ENCODE peak calls at places on chromosomes 1 and 21, in six cellular contexts. B is HFF-Myc, F is ovary, T is fibroblast of villous mesenchyme, K is keratinocyte, O is NB4. X is an unnamed sample.

GRCh38 chr21:37370152-37371040 is 3.8 kb downstream of the DYRK1A start:
- DNase-seq in B (peak; percentile 41), K (no peak), T (peak; percentile 90), F (no peak), O (peak; percentile 80), X (peak; percentile 69)

GRCh38 chr1:232662910-232663309 is 33.0 kb upstream of the SIPA1L2 start:
- DNase-seq in B (no peak), O (no peak), T (no peak), K (no peak), F (no peak), X (no peak)

GRCh38 chr1:97245682-97246081 is 524.1 kb downstream of the PTBP2 start:
- DNase-seq in T (no peak), K (no peak), B (no peak), F (no peak), O (no peak), X (peak; percentile 21)

GRCh38 chr1:182086136-182086535 is 24.6 kb upstream of the ZNF648 start:
- DNase-seq in T (no peak), F (no peak), K (no peak), O (no peak), B (no peak), X (no peak)

GRCh38 chr1:8398086-8398485 is 80.2 kb downstream of the SLC45A1 start:
- DNase-seq in T (no peak), B (no peak), K (no peak), F (no peak), O (no peak), X (no peak)

GRCh38 chr1:235854347-235854746 is 12.4 kb downstream of the LYST start:
- DNase-seq in K (no peak), O (peak; percentile 36), F (no peak), B (no peak), T (no peak), X (no peak)

GRCh38 chr1:7940034-7940433 is 605 bp downstream of the TNFRSF9 start:
- DNase-seq in O (no peak), K (no peak), F (no peak), B (no peak), T (no peak), X (peak; percentile 34)

GRCh38 chr1:2224621-2225020 is 3.5 kb upstream of the SKI start:
- DNase-seq in F (no peak), B (no peak), T (no peak), K (no peak), O (no peak), X (no peak)

GRCh38 chr1:207831517-207832327 is 79.2 kb downstream of the CD34 start:
- DNase-seq in T (peak; percentile 82), B (no peak), O (no peak), F (no peak), K (peak; percentile 46), X (peak; percentile 53)

GRCh38 chr1:3130268-3130667 is 61.3 kb downstream of the PRDM16 start:
- DNase-seq in F (no peak), T (no peak), K (no peak), O (no peak), B (no peak), X (no peak)

GRCh38 chr21:31741116-31741515 is 9.2 kb upstream of the SCAF4 start:
- DNase-seq in T (no peak), F (no peak), O (no peak), B (no peak), K (no peak), X (no peak)

GRCh38 chr1:166418344-166418895 is 251.6 kb upstream of the FAM78B start:
- DNase-seq in O (no peak), T (no peak), B (no peak), K (no peak), F (no peak), X (no peak)

GRCh38 chr1:227896710-227897655 is 50.7 kb downstream of the WNT9A start:
- DNase-seq in O (no peak), K (no peak), T (no peak), B (no peak), F (peak; percentile 6), X (no peak)

GRCh38 chr1:109392788-109393580 is 4.7 kb downstream of the SORT1 start:
- DNase-seq in O (no peak), F (no peak), T (peak; percentile 79), K (no peak), B (no peak), X (no peak)

GRCh38 chr1:233518344-233518743 is 95.6 kb upstream of the KCNK1 start:
- DNase-seq in O (peak; percentile 52), B (peak; percentile 14), T (peak; percentile 25), F (no peak), K (peak; percentile 11), X (peak; percentile 48)

GRCh38 chr1:37718181-37718900 is 26.0 kb downstream of the CDCA8 start:
- DNase-seq in T (no peak), K (no peak), O (no peak), B (no peak), F (no peak), X (no peak)

GRCh38 chr1:1763657-1764621 is 14.3 kb downstream of the NADK start:
- DNase-seq in B (no peak), T (peak; percentile 68), K (no peak), F (no peak), O (peak; percentile 98), X (peak; percentile 57)

GRCh38 chr1:37509181-37509580 is 5.4 kb downstream of the MEAF6 start:
- DNase-seq in T (no peak), B (peak; percentile 20), O (peak; percentile 47), F (no peak), K (no peak), X (peak; percentile 38)

GRCh38 chr1:232876506-232877360 is 71.5 kb downstream of the MAP10 start:
- DNase-seq in K (no peak), F (no peak), O (no peak), B (no peak), T (no peak), X (no peak)

GRCh38 chr1:27097484-27097917 is 57.4 kb downstream of the SLC9A1 start:
- DNase-seq in O (peak; percentile 90), K (peak; percentile 33), B (no peak), T (peak; percentile 78), F (peak; percentile 73), X (peak; percentile 76)

GRCh38 chr1:150364231-150365003 is 470 bp downstream of the RPRD2 start:
- DNase-seq in B (no peak), F (peak; percentile 80), O (peak; percentile 85), T (peak; percentile 83), K (no peak), X (peak; percentile 68)

GRCh38 chr1:156095906-156096508 is 13.7 kb upstream of the MEX3A start:
- DNase-seq in T (no peak), F (no peak), K (no peak), O (no peak), B (no peak), X (peak; percentile 36)

GRCh38 chr21:43817157-43818086 is 28.0 kb downstream of the RRP1 start:
- DNase-seq in T (no peak), F (no peak), K (no peak), O (peak; percentile 83), B (no peak), X (no peak)

GRCh38 chr1:201396859-201397464 is 2.2 kb downstream of the LAD1 start:
- DNase-seq in K (peak; percentile 65), B (no peak), F (no peak), T (no peak), O (no peak), X (no peak)

GRCh38 chr1:201394596-201394995 is 4.5 kb downstream of the LAD1 start:
- DNase-seq in K (no peak), B (no peak), F (no peak), O (no peak), T (no peak), X (no peak)

GRCh38 chr1:201397675-201398074 is 1.4 kb downstream of the LAD1 start:
- DNase-seq in B (no peak), T (no peak), F (no peak), O (no peak), K (peak; percentile 78), X (no peak)

GRCh38 chr1:201399018-201399351 is at the start of gene LAD1:
- DNase-seq in O (no peak), T (no peak), K (no peak), F (no peak), B (no peak), X (no peak)

DNA sequence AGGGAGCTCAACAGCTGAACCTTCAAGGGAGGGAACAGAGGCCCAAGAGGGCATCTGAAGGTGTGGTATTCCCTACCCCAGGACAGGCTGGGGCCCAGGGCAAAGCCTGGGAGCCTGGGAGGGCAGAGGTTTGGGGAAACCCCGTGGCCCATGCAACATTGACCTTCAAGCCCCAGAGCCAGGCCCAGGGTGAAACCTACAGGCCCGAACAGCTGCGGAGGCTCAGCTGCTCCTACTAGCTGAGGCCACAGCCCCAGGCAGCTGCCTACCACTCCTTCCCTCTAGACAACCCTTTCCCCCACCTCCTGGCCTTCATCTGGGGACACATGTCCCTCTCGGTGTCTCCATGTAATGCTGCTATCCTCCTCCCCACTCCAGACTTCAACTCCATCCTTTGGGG is 3.2 kb downstream of the LAD1 start:
- DNase-seq in F (no peak), T (no peak), O (no peak), K (no peak), B (no peak), X (no peak)
- TF ChIP-seq CTCF in F (no peak), T (no peak), O (no peak), K (no peak), B (no peak), X (no peak)

DNA sequence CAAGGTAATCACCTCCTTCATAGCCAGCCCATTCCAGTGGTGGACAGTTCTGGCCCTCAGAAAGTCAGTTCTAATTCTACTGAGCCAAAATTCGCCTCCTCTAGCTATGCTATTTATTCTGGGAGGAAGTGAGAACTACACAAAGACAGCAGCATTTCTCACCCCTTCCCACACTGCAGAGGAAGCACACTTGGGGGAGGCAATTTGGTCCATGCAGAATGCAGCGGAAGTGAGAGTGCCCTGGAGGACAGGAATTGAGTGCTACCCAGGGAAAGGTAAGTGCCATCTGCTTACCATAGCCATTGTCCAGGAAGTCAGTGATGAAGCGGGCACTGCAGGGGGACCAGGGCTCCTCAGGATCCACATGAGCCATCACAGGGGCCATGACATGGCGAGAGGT is 3.7 kb downstream of the ADAMTS4 start:
- DNase-seq in B (no peak), T (no peak), F (no peak), O (no peak), K (no peak), X (no peak)
- H3K4me3 ChIP-seq in B (no peak overlapping the region), T (no peak overlapping the region), F (no peak overlapping the region), O (no peak overlapping the region), K (no peak overlapping the region), X (peak overlapping the region; percentile 1)

GRCh38 chr1:9914603-9914937 is 4.5 kb upstream of the CTNNBIP1 start:
- DNase-seq in F (no peak), O (no peak), B (no peak), T (no peak), K (no peak), X (no peak)
- TF ChIP-seq CTCF in F (no peak), O (no peak), B (no peak), T (no peak), K (no peak), X (no peak)

GRCh38 chr1:31800677-31800967 is 15.2 kb downstream of the SPOCD1 start:
- DNase-seq in B (no peak), O (no peak), K (no peak), T (no peak), F (no peak), X (no peak)

GRCh38 chr1:31804098-31804497 is 11.7 kb downstream of the SPOCD1 start:
- DNase-seq in F (no peak), B (no peak), O (no peak), K (no peak), T (no peak), X (no peak)

GRCh38 chr1:31801450-31801849 is 14.4 kb downstream of the SPOCD1 start:
- DNase-seq in T (no peak), K (no peak), O (peak; percentile 25), F (no peak), B (no peak), X (no peak)

GRCh38 chr1:31803610-31804009 is 12.2 kb downstream of the SPOCD1 start:
- DNase-seq in B (no peak), T (no peak), O (no peak), F (no peak), K (no peak), X (no peak)

GRCh38 chr1:31802190-31803150 is 13.4 kb downstream of the SPOCD1 start:
- DNase-seq in O (no peak), K (no peak), B (no peak), T (peak; percentile 54), F (no peak), X (no peak)
- H3K4me3 ChIP-seq in O (no peak overlapping the region), K (peak overlapping the region; percentile 52), B (peak overlapping the region; percentile 12), T (peak overlapping the region; percentile 52), F (peak overlapping the region; percentile 20), X (peak overlapping the region; percentile 1)

X was measured in fibroblast of mammary gland.